ENCODE peak calls at places on chromosomes 13 and 19, in six cellular contexts. Q, M, Y, D, U and L are unnamed samples. For H3K9me3, the result is how much of the 10 kb centered on the place peaks cover.

GRCh38 chr13:98252931-98253470 is 75.9 kb upstream of the RNF113B start:
- DNase-seq in Q (no peak), M (no peak), Y (no peak), D (no peak), U (no peak), L (no peak)

GRCh38 chr19:28103916-28104315 is 1109.0 kb downstream of the UQCRFS1 start:
- DNase-seq in Q (no peak), M (no peak), Y (no peak), D (no peak), U (no peak), L (no peak)

GRCh38 chr13:83752141-83752540 is 130.1 kb downstream of the SLITRK1 start:
- DNase-seq in Q (no peak), M (no peak), Y (no peak), D (no peak), U (no peak), L (no peak)

GRCh38 chr13:41577437-41577836 is 120.1 kb downstream of the RGCC start:
- DNase-seq in Q (no peak), M (peak), Y (no peak), D (no peak), U (no peak), L (no peak)

GRCh38 chr19:27764186-27764804 is 1448.7 kb downstream of the UQCRFS1 start:
- DNase-seq in Q (no peak), M (no peak), Y (no peak), D (no peak), U (peak), L (no peak)

GRCh38 chr19:11194657-11195056 is 2.7 kb downstream of the KANK2 start:
- DNase-seq in Q (peak), M (no peak), Y (no peak), D (no peak), U (no peak), L (no peak)

GRCh38 chr19:41328157-41328817 is 18.3 kb downstream of the CCDC97 start:
- DNase-seq in Q (no peak), M (no peak), Y (no peak), D (no peak), U (no peak), L (no peak)

GRCh38 chr19:38784224-38784623 is 4.8 kb upstream of the LGALS7B start:
- DNase-seq in Q (no peak), M (no peak), Y (peak), D (no peak), U (no peak), L (no peak)

GRCh38 chr13:31631716-31632115 is 107.6 kb upstream of the RXFP2 start:
- DNase-seq in Q (no peak), M (no peak), Y (no peak), D (no peak), U (no peak), L (no peak)

GRCh38 chr19:38049105-38049649 is 142.2 kb downstream of the SIPA1L3 start:
- DNase-seq in Q (no peak), M (no peak), Y (no peak), D (no peak), U (no peak), L (peak)

GRCh38 chr19:4064551-4065260 is 2.0 kb downstream of the ZBTB7A start:
- DNase-seq in Q (peak), M (peak), Y (peak), D (peak), U (no peak), L (peak)

GRCh38 chr19:44539236-44539819 is 9.9 kb upstream of the CEACAM20 start:
- DNase-seq in Q (no peak), M (no peak), Y (no peak), D (no peak), U (no peak), L (no peak)
- H3K27ac ChIP-seq in Q (no peak), M (no peak), Y (no peak), D (no peak), U (no peak), L (no peak)

DNA sequence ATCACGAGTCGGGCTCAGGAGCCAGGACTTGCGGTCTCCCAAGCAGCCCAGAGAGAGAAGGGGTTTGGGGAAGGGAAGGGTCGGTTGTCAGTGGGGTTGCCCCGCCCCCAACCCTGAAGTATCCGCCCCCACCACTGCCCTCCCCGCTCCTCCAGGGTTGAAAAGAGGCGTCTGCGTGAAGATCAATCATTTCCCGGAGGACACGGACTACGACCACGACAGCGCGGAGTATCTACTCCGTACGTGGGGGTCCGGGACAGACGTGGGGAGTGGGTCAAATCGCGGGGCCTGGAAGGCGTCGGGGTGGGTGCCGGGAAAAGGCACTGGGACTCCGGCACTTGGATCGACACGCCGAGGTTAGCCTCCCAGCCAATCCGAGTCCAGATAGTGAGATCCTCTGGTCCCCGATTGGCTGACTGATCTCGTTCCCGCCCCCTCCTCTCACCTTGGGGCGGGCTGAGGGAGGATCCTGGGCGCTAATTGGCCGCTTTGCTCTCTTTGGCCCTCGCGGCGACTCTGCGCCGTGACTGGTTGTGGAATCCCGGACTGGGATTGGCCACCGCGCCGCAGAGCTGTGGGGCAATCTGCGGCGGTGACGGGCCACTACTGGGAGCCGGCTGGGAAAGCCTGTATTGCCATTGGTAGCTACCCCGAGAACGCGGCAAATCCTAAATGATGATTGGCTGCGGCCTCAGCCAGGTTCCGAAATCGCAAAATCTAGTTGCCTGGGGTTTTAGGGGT is 13.3 kb upstream of the CACNG6 start:
- DNase-seq in Q (no peak), M (peak), Y (peak), D (peak), U (no peak), L (no peak)
- H3K4me3 ChIP-seq in Q (no peak), M (no peak), Y (peak), D (peak), U (peak), L (peak)

DNA sequence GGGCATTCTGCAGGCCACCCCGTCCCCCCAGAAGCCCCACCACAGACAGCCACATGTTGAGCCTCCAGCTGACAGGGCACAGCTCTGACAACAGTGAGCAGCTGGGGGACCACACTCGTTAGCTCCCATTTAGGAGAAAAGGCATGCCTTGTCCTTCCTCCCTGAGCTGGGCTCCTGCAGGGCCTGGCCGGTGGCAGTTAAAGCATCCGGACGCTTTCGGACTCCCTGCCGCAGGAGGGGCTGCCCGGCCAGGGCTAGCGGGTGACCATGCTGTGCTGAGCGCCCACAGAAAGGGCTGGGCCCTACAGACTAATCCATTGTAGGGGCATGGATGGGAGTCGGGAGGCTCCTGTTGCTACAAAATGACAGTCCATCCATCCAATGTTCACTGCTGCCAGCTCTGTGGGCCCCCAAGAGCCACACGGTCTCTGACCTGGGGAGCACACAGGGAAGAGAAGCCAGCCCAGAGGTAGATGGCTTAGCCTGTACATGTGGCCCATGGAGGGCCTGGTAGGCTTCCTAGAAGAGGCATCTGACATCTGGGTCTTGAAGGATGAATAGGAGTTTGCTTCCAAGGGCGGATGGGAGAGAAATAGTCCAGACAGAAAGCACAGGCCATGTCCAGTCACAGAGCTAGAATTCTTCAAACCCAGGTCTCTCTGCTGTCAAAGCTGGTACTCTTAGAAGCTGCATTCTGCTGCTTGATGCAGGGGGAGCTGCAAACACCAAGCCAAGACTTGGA is 116.5 kb upstream of the VSTM2B start:
- DNase-seq in Q (no peak), M (no peak), Y (no peak), D (no peak), U (no peak), L (no peak)
- H3K9me3 ChIP-seq in Q (under half), M (under half), Y (under half), D (under half), U (under half), L (under half)

DNA sequence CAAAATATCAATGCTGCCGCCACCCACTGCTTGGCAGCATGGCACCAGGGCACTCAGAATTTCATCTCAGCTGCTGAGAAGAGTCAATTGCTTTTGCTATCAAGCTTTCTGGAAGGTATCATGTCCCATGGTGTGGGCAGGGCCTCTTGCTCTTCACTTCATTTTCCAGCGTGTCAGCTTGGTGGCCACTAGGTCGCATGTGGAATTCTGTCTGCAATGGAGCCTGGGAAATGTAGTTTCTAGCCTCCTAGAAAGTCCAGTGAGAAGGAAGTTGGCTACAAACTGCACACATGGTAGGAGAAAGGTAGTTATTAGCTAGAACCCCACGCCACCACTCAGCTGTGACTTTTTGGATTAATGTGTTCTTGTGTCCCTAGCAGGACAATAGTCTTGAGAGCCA is 105.3 kb downstream of the MYO16 start:
- DNase-seq in Q (no peak), M (no peak), Y (no peak), D (no peak), U (no peak), L (no peak)
- H3K27ac ChIP-seq in Q (no peak), M (no peak), Y (no peak), D (no peak), U (no peak), L (no peak)